ENCODE peak calls at places on chromosomes 3 and 15, in nine cellular contexts. G, T, D, W, E, Q, Z, L and B are unnamed samples. For H3K36me3, the result is how much of the 10 kb centered on the place peaks cover.

GRCh38 chr15:69896606-69897005 is 201.1 kb downstream of the TLE3 start:
- DNase-seq in T (no peak), E (no peak), Q (no peak), L (no peak), D (no peak), G (no peak), W (peak), Z (no peak), B (no peak)

GRCh38 chr15:34161329-34161953 is 48.5 kb downstream of the KATNBL1 start:
- DNase-seq in E (peak), W (peak), T (no peak), Q (no peak), D (no peak), Z (no peak), G (no peak), L (peak), B (no peak)

GRCh38 chr3:115783938-115784738 is 160.8 kb downstream of the GAP43 start:
- DNase-seq in Z (no peak), L (peak), D (peak), W (peak), E (peak), G (peak), T (peak), Q (peak), B (peak)

GRCh38 chr3:29064085-29064484 is 216.8 kb upstream of the RBMS3 start:
- DNase-seq in W (peak), Z (no peak), E (peak), D (no peak), Q (no peak), L (no peak), G (no peak), T (no peak), B (no peak)

GRCh38 chr3:171809513-171810277 is 588 bp downstream of the PLD1 start:
- DNase-seq in L (peak), T (peak), D (peak), G (peak), W (peak), Q (peak), Z (no peak), E (peak), B (peak)

GRCh38 chr3:149167898-149168297 is 38.5 kb downstream of the HPS3 start:
- DNase-seq in T (no peak), Q (no peak), E (no peak), W (no peak), Z (no peak), L (no peak), G (no peak), D (no peak), B (no peak)

GRCh38 chr3:190307164-190307545 is 15.1 kb downstream of the CLDN1 start:
- DNase-seq in E (no peak), D (no peak), W (no peak), T (no peak), G (no peak), Q (no peak), Z (no peak), L (no peak), B (no peak)

GRCh38 chr3:128395500-128396125 is 71.1 kb downstream of the DNAJB8 start:
- DNase-seq in G (no peak), L (no peak), Z (no peak), D (no peak), W (peak), E (no peak), T (peak), Q (peak), B (no peak)

GRCh38 chr15:101562428-101563059 is 73.0 kb upstream of the PCSK6 start:
- DNase-seq in T (no peak), W (no peak), E (no peak), Z (peak), D (no peak), Q (no peak), L (no peak), G (peak), B (no peak)

GRCh38 chr15:31402511-31403056 is 75.9 kb downstream of the KLF13 start:
- DNase-seq in G (peak), D (no peak), W (no peak), L (no peak), Z (no peak), T (peak), E (no peak), Q (no peak), B (peak)

GRCh38 chr3:87448559-87448958 is 172.2 kb upstream of the POU1F1 start:
- DNase-seq in L (no peak), T (no peak), Q (no peak), Z (no peak), D (no peak), W (no peak), G (no peak), E (no peak), B (no peak)

GRCh38 chr3:151660890-151661289 is 72.8 kb upstream of the AADACL2 start:
- DNase-seq in T (no peak), W (no peak), Q (no peak), Z (no peak), D (no peak), L (no peak), G (no peak), E (no peak), B (no peak)

GRCh38 chr3:149970716-149971402 is at the start of gene PFN2:
- DNase-seq in D (peak), E (peak), W (peak), Z (no peak), Q (peak), L (no peak), T (peak), G (peak), B (peak)

GRCh38 chr15:40328176-40328575 is 4.7 kb downstream of the INAFM2 start:
- DNase-seq in L (peak), Q (peak), E (peak), W (peak), D (no peak), T (no peak), G (no peak), Z (no peak), B (peak)

GRCh38 chr3:99256788-99257187 is 355.3 kb upstream of the DCBLD2 start:
- DNase-seq in T (no peak), L (peak), G (no peak), Z (no peak), Q (no peak), W (no peak), E (no peak), D (no peak), B (no peak)

GRCh38 chr3:141410861-141411771 is 42.8 kb downstream of the ZBTB38 start:
- DNase-seq in D (peak), E (peak), W (peak), L (no peak), G (no peak), Q (peak), Z (no peak), T (peak), B (no peak)

GRCh38 chr3:146664403-146664802 is 59.3 kb upstream of the PLSCR5 start:
- DNase-seq in G (no peak), D (no peak), Z (no peak), E (no peak), T (no peak), W (no peak), Q (no peak), L (peak), B (no peak)

GRCh38 chr3:185995352-185995751 is 57.5 kb upstream of the TRA2B start:
- DNase-seq in L (no peak), E (peak), W (peak), G (no peak), D (no peak), Z (no peak), T (no peak), Q (no peak), B (no peak)

GRCh38 chr3:148943531-148944200 is 47.7 kb upstream of the GYG1 start:
- DNase-seq in D (no peak), L (peak), W (peak), Q (peak), E (peak), T (no peak), Z (no peak), G (no peak), B (no peak)

GRCh38 chr3:13282986-13283876 is 136.9 kb downstream of the NUP210 start:
- DNase-seq in D (no peak), E (peak), L (peak), Q (no peak), Z (no peak), T (no peak), W (peak), G (peak), B (no peak)

GRCh38 chr15:97745481-97746071 is 214.9 kb upstream of the ARRDC4 start:
- DNase-seq in L (peak), G (no peak), Z (no peak), E (peak), T (no peak), D (no peak), Q (peak), W (no peak), B (no peak)

GRCh38 chr15:54046093-54046492 is 67.9 kb downstream of the UNC13C start:
- DNase-seq in D (no peak), E (no peak), G (no peak), T (no peak), L (no peak), Z (no peak), Q (no peak), W (no peak), B (no peak)

GRCh38 chr3:37741644-37742043 is 120.0 kb upstream of the CTDSPL start:
- DNase-seq in Q (peak), G (peak), Z (no peak), L (no peak), D (no peak), W (no peak), T (peak), E (peak), B (peak)

GRCh38 chr15:26838742-26839460 is 28.0 kb upstream of the GABRA5 start:
- DNase-seq in G (no peak), Z (no peak), Q (no peak), D (no peak), L (peak), W (no peak), E (no peak), T (no peak), B (no peak)

GRCh38 chr3:52218953-52219650 is 6.3 kb downstream of the TLR9 start:
- DNase-seq in D (no peak), L (no peak), W (no peak), E (no peak), Z (no peak), G (no peak), Q (peak), T (no peak), B (no peak)

GRCh38 chr3:45612918-45613602 is 18.5 kb downstream of the LIMD1 start:
- DNase-seq in W (peak), Q (no peak), L (no peak), E (peak), Z (no peak), T (no peak), D (no peak), G (no peak), B (no peak)

GRCh38 chr3:72234394-72234793 is 449.4 kb upstream of the PROK2 start:
- DNase-seq in T (peak), L (no peak), E (peak), Z (no peak), D (no peak), W (peak), Q (no peak), G (no peak), B (peak)

GRCh38 chr3:133515127-133515526 is 58.4 kb upstream of the CDV3 start:
- DNase-seq in D (no peak), W (no peak), E (no peak), Z (no peak), L (no peak), Q (no peak), T (no peak), G (no peak), B (no peak)

GRCh38 chr3:124837730-124838186 is 49.4 kb downstream of the ITGB5 start:
- DNase-seq in E (peak), D (no peak), Q (peak), T (peak), W (peak), G (peak), L (no peak), Z (no peak), B (peak)

GRCh38 chr3:195081242-195081963 is 189.6 kb downstream of the XXYLT1 start:
- DNase-seq in T (no peak), E (no peak), Z (no peak), Q (peak), G (no peak), W (peak), L (no peak), D (no peak), B (peak)

GRCh38 chr3:195151866-195152526 is 119.0 kb downstream of the XXYLT1 start:
- DNase-seq in L (no peak), Q (peak), E (peak), G (no peak), W (peak), T (no peak), D (no peak), Z (no peak), B (no peak)

GRCh38 chr3:97992547-97993173 is 20.4 kb upstream of the RIOX2 start:
- DNase-seq in G (no peak), T (no peak), D (no peak), W (no peak), Z (no peak), Q (no peak), E (no peak), L (no peak), B (no peak)
- H3K27ac ChIP-seq in G (no peak), T (no peak), D (no peak), W (no peak), Z (no peak), Q (no peak), E (no peak), L (no peak), B (no peak)

DNA sequence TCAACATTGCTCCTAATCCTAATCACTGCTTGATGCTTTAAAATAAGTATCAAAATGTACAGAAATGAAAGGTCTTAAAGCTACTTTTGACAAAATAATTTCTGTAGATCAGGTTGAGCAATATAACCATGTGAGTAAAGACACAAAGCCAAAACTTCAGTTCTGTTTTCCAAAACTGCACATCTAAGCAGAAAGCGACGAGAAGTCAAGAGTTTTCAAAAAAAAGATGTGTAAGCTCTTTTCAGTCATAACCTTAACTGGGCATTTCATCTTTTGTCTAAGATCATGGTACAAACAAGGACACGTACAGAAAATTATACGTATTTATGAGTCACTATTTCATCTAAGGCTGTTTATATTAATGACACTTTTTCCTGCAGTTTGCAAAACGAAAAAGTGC is 608.8 kb downstream of the FOXP1 start:
- DNase-seq in Q (no peak), E (no peak), G (no peak), W (no peak), L (no peak), D (no peak), T (no peak), Z (no peak), B (no peak)
- H3K36me3 ChIP-seq in Q (under half), E (under half), G (half or more), W (under half), L (under half), D (half or more), T (under half), Z (half or more), B (under half)

DNA sequence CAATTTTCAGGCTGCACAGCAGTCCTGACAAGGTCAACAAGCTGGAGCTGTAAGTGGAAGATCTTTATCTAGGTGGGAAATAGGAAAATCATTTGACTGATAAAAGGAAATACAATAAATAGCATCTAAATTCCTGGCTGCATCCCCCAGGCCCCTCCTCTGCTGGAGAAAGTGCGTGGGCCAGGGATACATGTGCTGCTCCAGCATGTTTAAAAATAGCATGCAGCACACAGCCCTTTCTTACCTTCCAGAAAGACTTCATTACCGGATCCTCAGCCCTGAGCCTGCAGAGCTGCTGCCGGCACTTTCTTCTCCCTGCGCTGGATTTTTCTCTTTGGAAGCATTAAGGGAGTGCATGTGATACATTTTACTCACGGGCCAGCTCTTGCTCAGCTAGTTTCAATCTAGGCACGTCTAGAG is 77.3 kb downstream of the HMG20A start:
- DNase-seq in D (no peak), L (no peak), W (peak), G (no peak), Q (no peak), T (no peak), Z (no peak), E (no peak), B (no peak)
- H3K27ac ChIP-seq in D (no peak), L (peak), W (no peak), G (peak), Q (no peak), T (peak), Z (peak), E (no peak), B (no peak)

GRCh38 chr3:119227064-119227850 is 13.4 kb downstream of the B4GALT4 start:
- DNase-seq in G (no peak), E (no peak), T (no peak), Z (no peak), W (no peak), D (no peak), L (no peak), Q (no peak), B (no peak)
- H3K36me3 ChIP-seq in G (half or more), E (under half), T (half or more), Z (under half), W (under half), D (under half), L (half or more), Q (under half), B (under half)

GRCh38 chr3:40148827-40149226 is 160.7 kb upstream of the EIF1B start:
- DNase-seq in D (no peak), T (no peak), Q (no peak), E (no peak), W (no peak), Z (no peak), G (no peak), L (no peak), B (no peak)
- H3K27ac ChIP-seq in D (no peak), T (no peak), Q (no peak), E (no peak), W (no peak), Z (no peak), G (no peak), L (no peak), B (no peak)

DNA sequence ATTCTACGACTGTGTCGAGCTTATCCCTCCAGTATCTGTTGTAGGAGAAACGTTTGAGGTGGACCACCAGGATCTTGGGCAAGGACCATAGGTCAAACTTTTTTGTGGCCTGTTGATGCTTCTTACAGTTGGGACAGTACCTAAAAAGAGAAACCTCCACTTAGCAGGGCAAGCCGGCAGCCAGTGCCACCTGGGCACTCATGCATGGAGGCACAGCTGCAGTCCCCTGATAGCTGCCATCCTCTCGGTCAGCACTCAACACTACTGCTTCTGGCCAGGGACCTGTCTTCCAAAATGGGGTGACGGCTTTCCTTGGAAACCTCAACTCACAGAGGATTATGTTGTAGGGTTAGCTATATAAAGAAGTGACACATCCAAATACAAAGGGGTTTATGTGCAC is 7.0 kb upstream of the C3orf62 start:
- DNase-seq in G (no peak), Q (no peak), Z (no peak), E (no peak), T (no peak), L (no peak), D (no peak), W (no peak), B (no peak)
- H3K36me3 ChIP-seq in G (half or more), Q (under half), Z (half or more), E (under half), T (half or more), L (under half), D (under half), W (under half), B (under half)

GRCh38 chr15:64010719-64011118 is 35.6 kb downstream of the DAPK2 start:
- DNase-seq in Q (peak), D (peak), L (no peak), E (peak), W (peak), G (no peak), T (peak), Z (no peak), B (peak)
- H3K27ac ChIP-seq in Q (no peak), D (peak), L (no peak), E (peak), W (no peak), G (no peak), T (no peak), Z (peak), B (no peak)

GRCh38 chr3:167694121-167694520 is 40.4 kb upstream of the WDR49 start:
- DNase-seq in Z (no peak), L (no peak), W (peak), T (no peak), D (no peak), E (no peak), G (no peak), Q (no peak), B (no peak)

DNA sequence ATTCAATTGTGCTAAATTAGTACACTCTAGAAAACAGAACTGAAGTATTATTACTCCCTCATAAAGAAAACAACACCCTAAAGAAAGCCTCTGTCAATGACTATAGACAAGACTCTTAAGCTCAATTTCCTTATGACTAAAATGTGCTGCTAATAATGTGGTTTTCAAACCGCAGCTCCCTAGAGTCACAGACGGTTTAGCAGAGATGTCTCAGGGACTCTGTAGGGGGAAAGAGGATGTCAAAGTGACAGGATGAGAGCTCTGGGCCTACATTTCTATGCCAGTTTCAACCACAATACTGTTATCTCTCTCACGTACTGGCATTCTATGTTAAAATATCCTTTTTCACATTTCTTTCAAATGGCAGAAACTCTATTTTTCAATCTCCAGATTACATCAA is 37.6 kb upstream of the WDR49 start:
- DNase-seq in Q (no peak), W (no peak), G (no peak), L (no peak), T (no peak), Z (no peak), D (no peak), E (no peak), B (no peak)
- H3K36me3 ChIP-seq in Q (under half), W (under half), G (half or more), L (under half), T (under half), Z (under half), D (under half), E (under half), B (under half)